ENCODE peak calls at places on chromosomes 13 and 19, in nine cellular contexts. One of them, this sample, is unnamed.

GRCh38 chr13:51645154-51645650 is 60.9 kb downstream of the WDFY2 start:
- DNase-seq in tibial nerve: no peak
- DNase-seq in sigmoid colon: no peak
- DNase-seq in BJ: peak; percentile 46
- DNase-seq in Peyer's patch: no peak
- DNase-seq in left lung: no peak
- DNase-seq in CD4-positive, alpha-beta T cell: peak; percentile 48
- DNase-seq in AG04449: no peak
- DNase-seq in GM12865: peak; percentile 34
- DNase-seq in this sample: peak; percentile 47

GRCh38 chr19:3844596-3844995 is 24.2 kb downstream of the ZFR2 start:
- DNase-seq in tibial nerve: no peak
- DNase-seq in sigmoid colon: no peak
- DNase-seq in BJ: no peak
- DNase-seq in Peyer's patch: no peak
- DNase-seq in left lung: no peak
- DNase-seq in CD4-positive, alpha-beta T cell: no peak
- DNase-seq in AG04449: no peak
- DNase-seq in GM12865: no peak
- DNase-seq in this sample: no peak

GRCh38 chr13:22195726-22196125 is 524.9 kb downstream of the FGF9 start:
- DNase-seq in tibial nerve: no peak
- DNase-seq in sigmoid colon: no peak
- DNase-seq in BJ: no peak
- DNase-seq in Peyer's patch: no peak
- DNase-seq in left lung: no peak
- DNase-seq in CD4-positive, alpha-beta T cell: no peak
- DNase-seq in AG04449: no peak
- DNase-seq in GM12865: no peak
- DNase-seq in this sample: no peak

GRCh38 chr19:12880551-12881171 is 588 bp downstream of the DNASE2 start:
- DNase-seq in tibial nerve: no peak
- DNase-seq in sigmoid colon: peak; percentile 77
- DNase-seq in BJ: no peak
- DNase-seq in Peyer's patch: no peak
- DNase-seq in left lung: peak; percentile 86
- DNase-seq in CD4-positive, alpha-beta T cell: no peak
- DNase-seq in AG04449: no peak
- DNase-seq in GM12865: peak; percentile 46
- DNase-seq in this sample: peak; percentile 32

GRCh38 chr13:41465215-41465907 is 8.0 kb downstream of the RGCC start:
- DNase-seq in tibial nerve: no peak
- DNase-seq in sigmoid colon: no peak
- DNase-seq in BJ: peak; percentile 31
- DNase-seq in Peyer's patch: no peak
- DNase-seq in left lung: peak; percentile 87
- DNase-seq in CD4-positive, alpha-beta T cell: peak; percentile 78
- DNase-seq in AG04449: peak; percentile 10
- DNase-seq in GM12865: peak; percentile 95
- DNase-seq in this sample: peak; percentile 97

GRCh38 chr19:47819841-47820244 is 1.9 kb upstream of the CRX start:
- DNase-seq in tibial nerve: no peak
- DNase-seq in sigmoid colon: no peak
- DNase-seq in BJ: no peak
- DNase-seq in Peyer's patch: no peak
- DNase-seq in left lung: no peak
- DNase-seq in CD4-positive, alpha-beta T cell: no peak
- DNase-seq in AG04449: no peak
- DNase-seq in GM12865: peak; percentile 31
- DNase-seq in this sample: no peak

GRCh38 chr13:37561031-37561430 is 37.5 kb downstream of the POSTN start:
- DNase-seq in tibial nerve: no peak
- DNase-seq in sigmoid colon: no peak
- DNase-seq in BJ: no peak
- DNase-seq in Peyer's patch: no peak
- DNase-seq in left lung: no peak
- DNase-seq in CD4-positive, alpha-beta T cell: no peak
- DNase-seq in AG04449: no peak
- DNase-seq in GM12865: no peak
- DNase-seq in this sample: no peak

GRCh38 chr13:72886272-72887062 is 104.5 kb downstream of the PIBF1 start:
- DNase-seq in tibial nerve: no peak
- DNase-seq in sigmoid colon: no peak
- DNase-seq in BJ: no peak
- DNase-seq in Peyer's patch: no peak
- DNase-seq in left lung: no peak
- DNase-seq in CD4-positive, alpha-beta T cell: no peak
- DNase-seq in AG04449: no peak
- DNase-seq in GM12865: no peak
- DNase-seq in this sample: no peak

GRCh38 chr19:13060233-13060963 is 42.3 kb downstream of the LYL1 start:
- DNase-seq in tibial nerve: no peak
- DNase-seq in sigmoid colon: no peak
- DNase-seq in BJ: no peak
- DNase-seq in Peyer's patch: no peak
- DNase-seq in left lung: no peak
- DNase-seq in CD4-positive, alpha-beta T cell: no peak
- DNase-seq in AG04449: no peak
- DNase-seq in GM12865: no peak
- DNase-seq in this sample: no peak

GRCh38 chr13:50387124-50387581 is 371.9 kb downstream of the KCNRG start:
- DNase-seq in tibial nerve: peak; percentile 53
- DNase-seq in sigmoid colon: no peak
- DNase-seq in BJ: no peak
- DNase-seq in Peyer's patch: no peak
- DNase-seq in left lung: peak; percentile 81
- DNase-seq in CD4-positive, alpha-beta T cell: peak; percentile 11
- DNase-seq in AG04449: no peak
- DNase-seq in GM12865: peak; percentile 43
- DNase-seq in this sample: peak; percentile 57

GRCh38 chr19:6887326-6887725 is at the start of gene ADGRE1:
- DNase-seq in tibial nerve: no peak
- DNase-seq in sigmoid colon: no peak
- DNase-seq in BJ: no peak
- DNase-seq in Peyer's patch: no peak
- DNase-seq in left lung: no peak
- DNase-seq in CD4-positive, alpha-beta T cell: no peak
- DNase-seq in AG04449: no peak
- DNase-seq in GM12865: no peak
- DNase-seq in this sample: peak; percentile 54

GRCh38 chr13:97975280-97975850 is 21.9 kb downstream of the IPO5 start:
- DNase-seq in tibial nerve: no peak
- DNase-seq in sigmoid colon: no peak
- DNase-seq in BJ: no peak
- DNase-seq in Peyer's patch: no peak
- DNase-seq in left lung: no peak
- DNase-seq in CD4-positive, alpha-beta T cell: no peak
- DNase-seq in AG04449: no peak
- DNase-seq in GM12865: no peak
- DNase-seq in this sample: peak; percentile 11

GRCh38 chr19:55464669-55465068 is at the start of gene C19orf85:
- DNase-seq in tibial nerve: no peak
- DNase-seq in sigmoid colon: no peak
- DNase-seq in BJ: no peak
- DNase-seq in Peyer's patch: no peak
- DNase-seq in left lung: peak; percentile 45
- DNase-seq in CD4-positive, alpha-beta T cell: no peak
- DNase-seq in AG04449: no peak
- DNase-seq in GM12865: no peak
- DNase-seq in this sample: no peak

GRCh38 chr13:26422036-26422435 is 135.4 kb upstream of the WASF3 start:
- DNase-seq in tibial nerve: no peak
- DNase-seq in sigmoid colon: no peak
- DNase-seq in BJ: no peak
- DNase-seq in Peyer's patch: no peak
- DNase-seq in left lung: no peak
- DNase-seq in CD4-positive, alpha-beta T cell: no peak
- DNase-seq in AG04449: no peak
- DNase-seq in GM12865: no peak
- DNase-seq in this sample: no peak

GRCh38 chr13:29465741-29466293 is 129.7 kb downstream of the SLC7A1 start:
- DNase-seq in tibial nerve: peak; percentile 30
- DNase-seq in sigmoid colon: peak; percentile 81
- DNase-seq in BJ: peak; percentile 19
- DNase-seq in Peyer's patch: no peak
- DNase-seq in left lung: no peak
- DNase-seq in CD4-positive, alpha-beta T cell: no peak
- DNase-seq in AG04449: no peak
- DNase-seq in GM12865: no peak
- DNase-seq in this sample: no peak

GRCh38 chr19:14974488-14974887 is 5.2 kb downstream of the SLC1A6 start:
- DNase-seq in tibial nerve: no peak
- DNase-seq in sigmoid colon: no peak
- DNase-seq in BJ: no peak
- DNase-seq in Peyer's patch: no peak
- DNase-seq in left lung: no peak
- DNase-seq in CD4-positive, alpha-beta T cell: no peak
- DNase-seq in AG04449: no peak
- DNase-seq in GM12865: no peak
- DNase-seq in this sample: no peak

GRCh38 chr13:52695856-52696255 is 43.2 kb downstream of the SUGT1 start:
- DNase-seq in tibial nerve: no peak
- DNase-seq in sigmoid colon: no peak
- DNase-seq in BJ: no peak
- DNase-seq in Peyer's patch: no peak
- DNase-seq in left lung: no peak
- DNase-seq in CD4-positive, alpha-beta T cell: no peak
- DNase-seq in AG04449: peak; percentile 21
- DNase-seq in GM12865: peak; percentile 42
- DNase-seq in this sample: peak; percentile 29

GRCh38 chr19:21045028-21045427 is 24.6 kb downstream of the ZNF430 start:
- DNase-seq in tibial nerve: no peak
- DNase-seq in sigmoid colon: no peak
- DNase-seq in BJ: no peak
- DNase-seq in Peyer's patch: no peak
- DNase-seq in left lung: no peak
- DNase-seq in CD4-positive, alpha-beta T cell: no peak
- DNase-seq in AG04449: no peak
- DNase-seq in GM12865: no peak
- DNase-seq in this sample: no peak

GRCh38 chr19:843180-843835 is 2.5 kb downstream of the PRTN3 start:
- DNase-seq in tibial nerve: no peak
- DNase-seq in sigmoid colon: no peak
- DNase-seq in BJ: no peak
- DNase-seq in Peyer's patch: peak; percentile 50
- DNase-seq in left lung: peak; percentile 91
- DNase-seq in CD4-positive, alpha-beta T cell: no peak
- DNase-seq in AG04449: no peak
- DNase-seq in GM12865: no peak
- DNase-seq in this sample: no peak

GRCh38 chr19:18488838-18489626 is 32.8 kb downstream of the ELL start:
- DNase-seq in tibial nerve: no peak
- DNase-seq in sigmoid colon: no peak
- DNase-seq in BJ: no peak
- DNase-seq in Peyer's patch: no peak
- DNase-seq in left lung: no peak
- DNase-seq in CD4-positive, alpha-beta T cell: no peak
- DNase-seq in AG04449: no peak
- DNase-seq in GM12865: no peak
- DNase-seq in this sample: no peak
- TF ChIP-seq CTCF in tibial nerve: no peak
- TF ChIP-seq CTCF in sigmoid colon: peak; percentile 31
- TF ChIP-seq CTCF in BJ: peak; percentile 28
- TF ChIP-seq CTCF in Peyer's patch: peak; percentile 40
- TF ChIP-seq CTCF in left lung: no peak
- TF ChIP-seq CTCF in CD4-positive, alpha-beta T cell: no peak
- TF ChIP-seq CTCF in AG04449: peak; percentile 24
- TF ChIP-seq CTCF in GM12865: no peak
- TF ChIP-seq CTCF in this sample: no peak

GRCh38 chr19:8593931-8594330 is 16.6 kb downstream of the ADAMTS10 start:
- DNase-seq in tibial nerve: no peak
- DNase-seq in sigmoid colon: no peak
- DNase-seq in BJ: no peak
- DNase-seq in Peyer's patch: no peak
- DNase-seq in left lung: no peak
- DNase-seq in CD4-positive, alpha-beta T cell: no peak
- DNase-seq in AG04449: no peak
- DNase-seq in GM12865: no peak
- DNase-seq in this sample: no peak
- TF ChIP-seq CTCF in tibial nerve: no peak
- TF ChIP-seq CTCF in sigmoid colon: no peak
- TF ChIP-seq CTCF in BJ: no peak
- TF ChIP-seq CTCF in Peyer's patch: no peak
- TF ChIP-seq CTCF in left lung: no peak
- TF ChIP-seq CTCF in CD4-positive, alpha-beta T cell: no peak
- TF ChIP-seq CTCF in AG04449: no peak
- TF ChIP-seq CTCF in GM12865: no peak
- TF ChIP-seq CTCF in this sample: peak; percentile 16

GRCh38 chr13:39604736-39605135 is 1.7 kb upstream of the LHFPL6 start:
- DNase-seq in tibial nerve: no peak
- DNase-seq in sigmoid colon: no peak
- DNase-seq in BJ: no peak
- DNase-seq in Peyer's patch: no peak
- DNase-seq in left lung: no peak
- DNase-seq in CD4-positive, alpha-beta T cell: no peak
- DNase-seq in AG04449: no peak
- DNase-seq in GM12865: no peak
- DNase-seq in this sample: no peak

GRCh38 chr13:39603424-39603947 is 493 bp upstream of the LHFPL6 start:
- DNase-seq in tibial nerve: no peak
- DNase-seq in sigmoid colon: no peak
- DNase-seq in BJ: no peak
- DNase-seq in Peyer's patch: no peak
- DNase-seq in left lung: no peak
- DNase-seq in CD4-positive, alpha-beta T cell: no peak
- DNase-seq in AG04449: no peak
- DNase-seq in GM12865: peak; percentile 3
- DNase-seq in this sample: no peak

GRCh38 chr13:39602277-39602613 is 748 bp downstream of the LHFPL6 start:
- DNase-seq in tibial nerve: no peak
- DNase-seq in sigmoid colon: no peak
- DNase-seq in BJ: no peak
- DNase-seq in Peyer's patch: no peak
- DNase-seq in left lung: no peak
- DNase-seq in CD4-positive, alpha-beta T cell: no peak
- DNase-seq in AG04449: no peak
- DNase-seq in GM12865: peak; percentile 54
- DNase-seq in this sample: peak; percentile 26

GRCh38 chr13:39601636-39602035 is 1.4 kb downstream of the LHFPL6 start:
- DNase-seq in tibial nerve: no peak
- DNase-seq in sigmoid colon: no peak
- DNase-seq in BJ: no peak
- DNase-seq in Peyer's patch: no peak
- DNase-seq in left lung: no peak
- DNase-seq in CD4-positive, alpha-beta T cell: no peak
- DNase-seq in AG04449: no peak
- DNase-seq in GM12865: no peak
- DNase-seq in this sample: no peak

GRCh38 chr13:39602614-39603366 is at the start of gene LHFPL6:
- DNase-seq in tibial nerve: peak; percentile 72
- DNase-seq in sigmoid colon: peak; percentile 94
- DNase-seq in BJ: no peak
- DNase-seq in Peyer's patch: peak; percentile 74
- DNase-seq in left lung: peak; percentile 92
- DNase-seq in CD4-positive, alpha-beta T cell: peak; percentile 16
- DNase-seq in AG04449: no peak
- DNase-seq in GM12865: peak; percentile 81
- DNase-seq in this sample: peak; percentile 77
- TF ChIP-seq CTCF in tibial nerve: peak; percentile 2
- TF ChIP-seq CTCF in sigmoid colon: no peak
- TF ChIP-seq CTCF in BJ: peak; percentile 55
- TF ChIP-seq CTCF in Peyer's patch: no peak
- TF ChIP-seq CTCF in left lung: no peak
- TF ChIP-seq CTCF in CD4-positive, alpha-beta T cell: no peak
- TF ChIP-seq CTCF in AG04449: peak; percentile 60
- TF ChIP-seq CTCF in GM12865: peak; percentile 19
- TF ChIP-seq CTCF in this sample: no peak

GRCh38 chr19:38739440-38740251 is 4.6 kb downstream of the CAPN12 start:
- DNase-seq in tibial nerve: no peak
- DNase-seq in sigmoid colon: no peak
- DNase-seq in BJ: no peak
- DNase-seq in Peyer's patch: no peak
- DNase-seq in left lung: peak; percentile 76
- DNase-seq in CD4-positive, alpha-beta T cell: no peak
- DNase-seq in AG04449: no peak
- DNase-seq in GM12865: no peak
- DNase-seq in this sample: peak; percentile 67
- TF ChIP-seq CTCF in tibial nerve: no peak
- TF ChIP-seq CTCF in sigmoid colon: no peak
- TF ChIP-seq CTCF in BJ: no peak
- TF ChIP-seq CTCF in Peyer's patch: no peak
- TF ChIP-seq CTCF in left lung: no peak
- TF ChIP-seq CTCF in CD4-positive, alpha-beta T cell: no peak
- TF ChIP-seq CTCF in AG04449: no peak
- TF ChIP-seq CTCF in GM12865: no peak
- TF ChIP-seq CTCF in this sample: no peak

This sample was measured in activated CD8-positive, alpha-beta T cell treated with anti-CD3 and anti-CD28 coated beads for 36 hours.